ENCODE peak calls at places on chromosome 22, in seven cellular contexts. One of them, this sample, is unnamed. For H3K36me3, the result is how much of the 10 kb centered on the place peaks cover.

GRCh38 chr22:40721266-40721665 is 42.0 kb downstream of the MCHR1 start:
- DNase-seq in neural progenitor cell: peak
- DNase-seq in HCT116: no peak
- DNase-seq in BJ: no peak
- DNase-seq in WERI-Rb-1: peak
- DNase-seq in body of pancreas: peak
- DNase-seq in heart right ventricle: no peak
- DNase-seq in this sample: no peak

GRCh38 chr22:38006906-38007305 is 22.6 kb upstream of the SOX10 start:
- DNase-seq in heart right ventricle: no peak
- DNase-seq in neural progenitor cell: no peak
- DNase-seq in BJ: no peak
- DNase-seq in WERI-Rb-1: no peak
- DNase-seq in HCT116: no peak
- DNase-seq in body of pancreas: no peak
- DNase-seq in this sample: no peak

GRCh38 chr22:28171135-28171534 is 252.1 kb upstream of the PITPNB start:
- DNase-seq in WERI-Rb-1: no peak
- DNase-seq in body of pancreas: no peak
- DNase-seq in neural progenitor cell: peak
- DNase-seq in HCT116: no peak
- DNase-seq in BJ: no peak
- DNase-seq in heart right ventricle: no peak
- DNase-seq in this sample: no peak

GRCh38 chr22:33474587-33474986 is 416.4 kb upstream of the SYN3 start:
- DNase-seq in HCT116: no peak
- DNase-seq in WERI-Rb-1: no peak
- DNase-seq in heart right ventricle: no peak
- DNase-seq in BJ: no peak
- DNase-seq in neural progenitor cell: no peak
- DNase-seq in body of pancreas: no peak
- DNase-seq in this sample: no peak

GRCh38 chr22:29870574-29870973 is 12.4 kb upstream of the MTMR3 start:
- DNase-seq in heart right ventricle: no peak
- DNase-seq in neural progenitor cell: no peak
- DNase-seq in body of pancreas: no peak
- DNase-seq in BJ: no peak
- DNase-seq in HCT116: no peak
- DNase-seq in WERI-Rb-1: no peak
- DNase-seq in this sample: no peak

GRCh38 chr22:36149464-36149863 is 11.1 kb downstream of the APOL3 start:
- DNase-seq in HCT116: no peak
- DNase-seq in heart right ventricle: no peak
- DNase-seq in BJ: no peak
- DNase-seq in neural progenitor cell: no peak
- DNase-seq in WERI-Rb-1: no peak
- DNase-seq in body of pancreas: no peak
- DNase-seq in this sample: no peak

GRCh38 chr22:31538815-31539214 is 42.5 kb downstream of the SFI1 start:
- DNase-seq in body of pancreas: no peak
- DNase-seq in neural progenitor cell: no peak
- DNase-seq in HCT116: no peak
- DNase-seq in BJ: no peak
- DNase-seq in WERI-Rb-1: no peak
- DNase-seq in heart right ventricle: no peak
- DNase-seq in this sample: no peak

GRCh38 chr22:38572065-38572464 is 2.1 kb upstream of the DMC1 start:
- DNase-seq in HCT116: peak
- DNase-seq in WERI-Rb-1: peak
- DNase-seq in BJ: no peak
- DNase-seq in heart right ventricle: peak
- DNase-seq in body of pancreas: peak
- DNase-seq in neural progenitor cell: peak
- DNase-seq in this sample: no peak

GRCh38 chr22:21802673-21803072 is 64.8 kb downstream of the MAPK1 start:
- DNase-seq in neural progenitor cell: no peak
- DNase-seq in WERI-Rb-1: no peak
- DNase-seq in heart right ventricle: no peak
- DNase-seq in HCT116: no peak
- DNase-seq in BJ: no peak
- DNase-seq in body of pancreas: no peak
- DNase-seq in this sample: no peak

GRCh38 chr22:31973739-31974138 is 29.4 kb downstream of the YWHAH start:
- DNase-seq in BJ: no peak
- DNase-seq in body of pancreas: peak
- DNase-seq in heart right ventricle: no peak
- DNase-seq in HCT116: no peak
- DNase-seq in WERI-Rb-1: no peak
- DNase-seq in neural progenitor cell: no peak
- DNase-seq in this sample: no peak

GRCh38 chr22:35684270-35684700 is 33.4 kb upstream of the APOL5 start:
- DNase-seq in heart right ventricle: peak
- DNase-seq in BJ: no peak
- DNase-seq in body of pancreas: peak
- DNase-seq in WERI-Rb-1: peak
- DNase-seq in neural progenitor cell: peak
- DNase-seq in HCT116: no peak
- DNase-seq in this sample: no peak

GRCh38 chr22:42909363-42910058 is 52.4 kb upstream of the ARFGAP3 start:
- DNase-seq in heart right ventricle: no peak
- DNase-seq in WERI-Rb-1: no peak
- DNase-seq in neural progenitor cell: no peak
- DNase-seq in HCT116: no peak
- DNase-seq in body of pancreas: peak
- DNase-seq in BJ: no peak
- DNase-seq in this sample: no peak

GRCh38 chr22:20758688-20759087 is 15.2 kb upstream of the SERPIND1 start:
- DNase-seq in heart right ventricle: no peak
- DNase-seq in neural progenitor cell: peak
- DNase-seq in BJ: no peak
- DNase-seq in HCT116: no peak
- DNase-seq in WERI-Rb-1: peak
- DNase-seq in body of pancreas: no peak
- DNase-seq in this sample: no peak

GRCh38 chr22:37982151-37982838 is 2.1 kb downstream of the SOX10 start:
- DNase-seq in heart right ventricle: no peak
- DNase-seq in WERI-Rb-1: no peak
- DNase-seq in body of pancreas: no peak
- DNase-seq in HCT116: no peak
- DNase-seq in BJ: no peak
- DNase-seq in neural progenitor cell: no peak
- DNase-seq in this sample: no peak

GRCh38 chr22:48071828-48072227 is 1309.4 kb downstream of the TBC1D22A start:
- DNase-seq in neural progenitor cell: no peak
- DNase-seq in body of pancreas: no peak
- DNase-seq in BJ: no peak
- DNase-seq in HCT116: no peak
- DNase-seq in WERI-Rb-1: peak
- DNase-seq in heart right ventricle: no peak
- DNase-seq in this sample: no peak

GRCh38 chr22:30795118-30795517 is 100.4 kb downstream of the OSBP2 start:
- DNase-seq in body of pancreas: no peak
- DNase-seq in neural progenitor cell: no peak
- DNase-seq in BJ: no peak
- DNase-seq in heart right ventricle: no peak
- DNase-seq in WERI-Rb-1: no peak
- DNase-seq in HCT116: no peak
- DNase-seq in this sample: no peak

GRCh38 chr22:28822930-28823481 is 22.6 kb upstream of the XBP1 start:
- DNase-seq in BJ: no peak
- DNase-seq in neural progenitor cell: peak
- DNase-seq in heart right ventricle: no peak
- DNase-seq in WERI-Rb-1: peak
- DNase-seq in HCT116: no peak
- DNase-seq in body of pancreas: peak
- DNase-seq in this sample: no peak

GRCh38 chr22:21067901-21068680 is 22.3 kb downstream of the LRRC74B start:
- DNase-seq in HCT116: no peak
- DNase-seq in body of pancreas: no peak
- DNase-seq in WERI-Rb-1: no peak
- DNase-seq in neural progenitor cell: no peak
- DNase-seq in heart right ventricle: no peak
- DNase-seq in BJ: no peak
- DNase-seq in this sample: no peak

GRCh38 chr22:39671936-39672335 is 101.4 kb downstream of the CACNA1I start:
- DNase-seq in BJ: no peak
- DNase-seq in WERI-Rb-1: no peak
- DNase-seq in neural progenitor cell: no peak
- DNase-seq in HCT116: no peak
- DNase-seq in heart right ventricle: no peak
- DNase-seq in body of pancreas: no peak
- DNase-seq in this sample: no peak

GRCh38 chr22:17436981-17437410 is 67.7 kb downstream of the CECR2 start:
- DNase-seq in heart right ventricle: peak
- DNase-seq in WERI-Rb-1: no peak
- DNase-seq in HCT116: no peak
- DNase-seq in BJ: no peak
- DNase-seq in neural progenitor cell: peak
- DNase-seq in body of pancreas: no peak
- DNase-seq in this sample: no peak

GRCh38 chr22:48309115-48309705 is 1518.5 kb downstream of the BRD1 start:
- DNase-seq in BJ: no peak
- DNase-seq in body of pancreas: no peak
- DNase-seq in HCT116: no peak
- DNase-seq in heart right ventricle: no peak
- DNase-seq in neural progenitor cell: no peak
- DNase-seq in WERI-Rb-1: no peak
- DNase-seq in this sample: peak

GRCh38 chr22:21446128-21446826 is 20.9 kb upstream of the TMEM191C start:
- DNase-seq in WERI-Rb-1: no peak
- DNase-seq in body of pancreas: peak
- DNase-seq in HCT116: no peak
- DNase-seq in BJ: no peak
- DNase-seq in heart right ventricle: peak
- DNase-seq in neural progenitor cell: peak
- DNase-seq in this sample: peak

GRCh38 chr22:36998620-36999351 is 20.5 kb downstream of the TST start:
- DNase-seq in BJ: no peak
- DNase-seq in HCT116: peak
- DNase-seq in heart right ventricle: no peak
- DNase-seq in WERI-Rb-1: peak
- DNase-seq in neural progenitor cell: no peak
- DNase-seq in body of pancreas: no peak
- DNase-seq in this sample: no peak

GRCh38 chr22:41382610-41383009 is 868 bp downstream of the TEF start:
- DNase-seq in body of pancreas: no peak
- DNase-seq in BJ: no peak
- DNase-seq in neural progenitor cell: no peak
- DNase-seq in HCT116: no peak
- DNase-seq in WERI-Rb-1: no peak
- DNase-seq in heart right ventricle: peak
- DNase-seq in this sample: no peak

GRCh38 chr22:37735054-37735453 is 38.2 kb downstream of the TRIOBP start:
- DNase-seq in neural progenitor cell: peak
- DNase-seq in WERI-Rb-1: peak
- DNase-seq in heart right ventricle: no peak
- DNase-seq in body of pancreas: peak
- DNase-seq in BJ: no peak
- DNase-seq in HCT116: no peak
- DNase-seq in this sample: no peak

GRCh38 chr22:36432592-36433317 is 45.0 kb upstream of the MYH9 start:
- DNase-seq in neural progenitor cell: no peak
- DNase-seq in heart right ventricle: no peak
- DNase-seq in HCT116: no peak
- DNase-seq in WERI-Rb-1: no peak
- DNase-seq in body of pancreas: no peak
- DNase-seq in BJ: no peak
- DNase-seq in this sample: no peak

GRCh38 chr22:30694638-30695350 is at the start of gene OSBP2:
- DNase-seq in WERI-Rb-1: peak
- DNase-seq in heart right ventricle: peak
- DNase-seq in neural progenitor cell: peak
- DNase-seq in HCT116: no peak
- DNase-seq in BJ: no peak
- DNase-seq in body of pancreas: peak
- DNase-seq in this sample: peak

GRCh38 chr22:24107668-24108067 is 73.6 kb upstream of the SUSD2 start:
- DNase-seq in heart right ventricle: peak
- DNase-seq in HCT116: no peak
- DNase-seq in body of pancreas: peak
- DNase-seq in neural progenitor cell: no peak
- DNase-seq in BJ: peak
- DNase-seq in WERI-Rb-1: no peak
- DNase-seq in this sample: no peak
- TF ChIP-seq CTCF in heart right ventricle: peak
- TF ChIP-seq CTCF in HCT116: no peak
- TF ChIP-seq CTCF in body of pancreas: no peak
- TF ChIP-seq CTCF in neural progenitor cell: no peak
- TF ChIP-seq CTCF in BJ: peak
- TF ChIP-seq CTCF in WERI-Rb-1: no peak
- TF ChIP-seq CTCF in this sample: no peak

GRCh38 chr22:50218153-50218995 is 17.6 kb downstream of the SELENOO start:
- DNase-seq in heart right ventricle: no peak
- DNase-seq in WERI-Rb-1: no peak
- DNase-seq in neural progenitor cell: no peak
- DNase-seq in HCT116: no peak
- DNase-seq in body of pancreas: peak
- DNase-seq in BJ: no peak
- DNase-seq in this sample: peak
- H3K36me3 ChIP-seq in heart right ventricle: half or more
- H3K36me3 ChIP-seq in WERI-Rb-1: half or more
- H3K36me3 ChIP-seq in neural progenitor cell: under half
- H3K36me3 ChIP-seq in HCT116: half or more
- H3K36me3 ChIP-seq in body of pancreas: under half
- H3K36me3 ChIP-seq in BJ: half or more
- H3K36me3 ChIP-seq in this sample: half or more

GRCh38 chr22:26134654-26135330 is 34.5 kb upstream of the SEZ6L start:
- DNase-seq in body of pancreas: no peak
- DNase-seq in HCT116: peak
- DNase-seq in heart right ventricle: no peak
- DNase-seq in neural progenitor cell: no peak
- DNase-seq in BJ: no peak
- DNase-seq in WERI-Rb-1: peak
- DNase-seq in this sample: no peak
- TF ChIP-seq CTCF in body of pancreas: no peak
- TF ChIP-seq CTCF in HCT116: peak
- TF ChIP-seq CTCF in heart right ventricle: no peak
- TF ChIP-seq CTCF in neural progenitor cell: peak
- TF ChIP-seq CTCF in BJ: no peak
- TF ChIP-seq CTCF in WERI-Rb-1: peak
- TF ChIP-seq CTCF in this sample: peak

DNA sequence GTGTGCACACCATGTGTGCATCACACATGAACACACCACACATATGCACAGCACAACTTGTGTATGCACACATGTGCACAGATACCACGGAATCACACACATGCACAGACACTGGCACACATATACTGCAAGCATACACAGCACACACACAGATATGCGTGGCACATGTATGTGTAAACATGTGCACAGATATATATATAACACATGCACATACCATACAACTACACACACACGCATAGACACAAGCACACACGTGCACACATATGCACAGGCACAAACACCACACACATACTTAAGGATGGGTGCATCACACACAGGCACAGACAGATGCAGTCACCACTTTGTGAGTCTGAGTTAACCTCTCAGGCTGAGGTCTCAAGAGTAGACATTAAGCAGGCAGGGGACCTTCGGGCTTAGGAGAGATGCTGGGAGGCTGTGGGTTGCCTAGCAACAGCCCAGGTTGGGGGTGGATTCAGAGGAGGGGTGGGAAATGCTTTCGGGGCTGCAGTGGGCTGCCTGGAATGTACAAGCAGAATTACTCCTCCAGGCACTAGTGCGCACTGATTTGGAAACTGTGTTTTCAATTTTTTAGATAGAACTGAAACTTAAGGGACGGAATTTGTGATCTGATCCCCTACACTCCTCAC is 83.0 kb downstream of the MYO18B start:
- DNase-seq in body of pancreas: no peak
- DNase-seq in heart right ventricle: no peak
- DNase-seq in neural progenitor cell: peak
- DNase-seq in WERI-Rb-1: no peak
- DNase-seq in HCT116: no peak
- DNase-seq in BJ: no peak
- DNase-seq in this sample: no peak
- H3K36me3 ChIP-seq in body of pancreas: under half
- H3K36me3 ChIP-seq in heart right ventricle: half or more
- H3K36me3 ChIP-seq in neural progenitor cell: under half
- H3K36me3 ChIP-seq in WERI-Rb-1: under half
- H3K36me3 ChIP-seq in HCT116: under half
- H3K36me3 ChIP-seq in BJ: under half
- H3K36me3 ChIP-seq in this sample: under half